ENCODE peak calls at places on chromosome 4, in four cellular contexts. Z, C, O and T are unnamed samples.

GRCh38 chr4:112348488-112349158 is 51.5 kb downstream of the ALPK1 start:
- DNase-seq in Z (peak; percentile 92), C (peak; percentile 76), O (peak; percentile 63), T (no peak)

GRCh38 chr4:153655928-153656327 is 28.2 kb upstream of the TLR2 start:
- DNase-seq in Z (no peak), C (no peak), O (no peak), T (no peak)

GRCh38 chr4:10275696-10276095 is 159.1 kb upstream of the WDR1 start:
- DNase-seq in Z (no peak), C (no peak), O (no peak), T (no peak)

GRCh38 chr4:138310498-138310897 is 68.3 kb upstream of the SLC7A11 start:
- DNase-seq in Z (no peak), C (no peak), O (no peak), T (no peak)

GRCh38 chr4:143375326-143376073 is 38.8 kb downstream of the GAB1 start:
- DNase-seq in Z (peak; percentile 67), C (no peak), O (no peak), T (no peak)

GRCh38 chr4:168059251-168059650 is 33.1 kb upstream of the ANXA10 start:
- DNase-seq in Z (no peak), C (no peak), O (no peak), T (no peak)

GRCh38 chr4:86973668-86974067 is 38.9 kb downstream of the AFF1 start:
- DNase-seq in Z (no peak), C (no peak), O (no peak), T (no peak)

GRCh38 chr4:7785017-7785416 is 154.6 kb downstream of the AFAP1 start:
- DNase-seq in Z (no peak), C (no peak), O (no peak), T (no peak)

GRCh38 chr4:71009796-71010588 is 16.5 kb downstream of the DCK start:
- DNase-seq in Z (peak; percentile 53), C (no peak), O (no peak), T (no peak)

GRCh38 chr4:144583658-144584057 is 62.3 kb upstream of the HHIP start:
- DNase-seq in Z (no peak), C (no peak), O (no peak), T (no peak)

GRCh38 chr4:39046243-39046642 is 14.0 kb upstream of the TMEM156 start:
- DNase-seq in Z (peak; percentile 18), C (no peak), O (no peak), T (no peak)

GRCh38 chr4:81635747-81636146 is 164.0 kb upstream of the RASGEF1B start:
- DNase-seq in Z (no peak), C (no peak), O (no peak), T (peak; percentile 31)

GRCh38 chr4:77190053-77190452 is 33.0 kb downstream of the CCNG2 start:
- DNase-seq in Z (peak; percentile 37), C (no peak), O (no peak), T (no peak)

GRCh38 chr4:101346312-101346561 is 1.1 kb downstream of the PPP3CA start:
- DNase-seq in Z (no peak), C (no peak), O (no peak), T (no peak)

GRCh38 chr4:87843936-87844335 is 11.2 kb downstream of the MEPE start:
- DNase-seq in Z (no peak), C (no peak), O (no peak), T (no peak)

GRCh38 chr4:56460085-56460484 is 7.3 kb upstream of the SRP72 start:
- DNase-seq in Z (no peak), C (no peak), O (no peak), T (no peak)

GRCh38 chr4:121736735-121737351 is 28.1 kb downstream of the SMIM43 start:
- DNase-seq in Z (peak; percentile 50), C (no peak), O (peak; percentile 51), T (no peak)

GRCh38 chr4:102299302-102299701 is 46.0 kb downstream of the SLC39A8 start:
- DNase-seq in Z (no peak), C (no peak), O (no peak), T (no peak)

GRCh38 chr4:78648639-78649363 is 97.2 kb downstream of the ANXA3 start:
- DNase-seq in Z (no peak), C (no peak), O (no peak), T (no peak)

GRCh38 chr4:55757356-55758024 is 62.1 kb upstream of the EXOC1L start:
- DNase-seq in Z (no peak), C (no peak), O (no peak), T (no peak)

GRCh38 chr4:7073526-7074390 is 5.9 kb upstream of the GRPEL1 start:
- DNase-seq in Z (peak; percentile 87), C (no peak), O (peak; percentile 66), T (no peak)

GRCh38 chr4:83890816-83891215 is 354.9 kb downstream of the GPAT3 start:
- DNase-seq in Z (no peak), C (no peak), O (no peak), T (no peak)

GRCh38 chr4:45385306-45385705 is 659.0 kb upstream of the GNPDA2 start:
- DNase-seq in Z (no peak), C (no peak), O (no peak), T (no peak)

GRCh38 chr4:110620352-110621327 is 2.2 kb downstream of the PITX2 start:
- DNase-seq in Z (peak; percentile 89), C (peak; percentile 66), O (peak; percentile 85), T (no peak)

GRCh38 chr4:139875456-139875855 is 209.8 kb downstream of the MGST2 start:
- DNase-seq in Z (peak; percentile 61), C (no peak), O (no peak), T (no peak)

GRCh38 chr4:108111781-108112180 is 57.0 kb downstream of the LEF1 start:
- DNase-seq in Z (no peak), C (no peak), O (no peak), T (no peak)

GRCh38 chr4:108115168-108115526 is 53.6 kb downstream of the LEF1 start:
- DNase-seq in Z (no peak), C (no peak), O (no peak), T (no peak)

GRCh38 chr4:108116423-108117168 is 52.1 kb downstream of the LEF1 start:
- DNase-seq in Z (no peak), C (no peak), O (no peak), T (no peak)

GRCh38 chr4:108113229-108113628 is 55.5 kb downstream of the LEF1 start:
- DNase-seq in Z (no peak), C (no peak), O (no peak), T (no peak)

GRCh38 chr4:108114503-108114902 is 54.2 kb downstream of the LEF1 start:
- DNase-seq in Z (no peak), C (no peak), O (no peak), T (no peak)
- H3K4me1 ChIP-seq in Z (peaks cover 17% of the 10 kb centered on the region), C (no peaks in the 10 kb centered on the region), O (peaks cover 10% of the 10 kb centered on the region), T (peaks cover 37% of the 10 kb centered on the region)

GRCh38 chr4:145909773-145910172 is 28.9 kb downstream of the ZNF827 start:
- DNase-seq in Z (peak; percentile 28), C (no peak), O (peak; percentile 50), T (no peak)
- H3K9ac ChIP-seq in Z (peak overlapping the region; percentile 30), C (peak overlapping the region; percentile 56), O (no peak overlapping the region), T (no peak overlapping the region)

DNA sequence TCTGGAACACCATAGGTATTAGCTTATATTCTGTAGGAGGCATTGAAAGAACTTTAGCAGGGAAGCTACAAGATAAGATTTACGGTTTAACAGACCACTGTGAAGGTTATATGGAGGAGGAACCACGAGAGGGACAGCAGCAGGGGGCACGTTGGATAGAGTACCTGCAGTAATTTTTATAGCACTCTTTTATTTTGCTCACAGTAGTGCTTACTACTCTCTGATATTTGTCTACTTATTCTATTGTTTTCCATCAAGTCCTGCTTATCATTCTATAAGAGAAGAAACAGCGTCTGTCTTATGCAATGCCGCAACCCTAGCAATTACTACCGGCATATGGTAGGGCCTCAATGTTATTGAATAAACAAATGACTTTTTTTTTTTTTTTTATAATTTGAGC is 122.5 kb downstream of the PCDH7 start:
- DNase-seq in Z (no peak), C (no peak), O (no peak), T (no peak)
- H3K4me1 ChIP-seq in Z (peaks cover 4% of the 10 kb centered on the region), C (no peaks in the 10 kb centered on the region), O (peaks cover 10% of the 10 kb centered on the region), T (no peaks in the 10 kb centered on the region)

DNA sequence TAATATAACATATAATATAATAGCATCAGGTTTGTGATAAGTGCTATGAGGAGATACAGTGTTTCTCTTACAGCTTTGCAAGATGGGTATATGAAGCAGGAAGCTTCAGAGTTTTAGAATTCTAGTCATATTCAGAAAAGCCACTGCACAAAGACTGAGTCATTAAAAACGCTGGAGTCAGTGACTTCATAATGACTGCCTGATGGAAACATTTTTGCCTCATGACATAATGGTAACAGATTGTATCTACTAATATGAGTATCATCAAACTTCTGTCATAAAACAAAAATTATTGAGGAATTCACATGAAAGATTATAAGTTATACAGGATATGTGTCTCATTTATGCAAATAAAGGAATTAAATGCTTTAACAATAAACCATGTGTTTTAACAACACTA is 46.8 kb downstream of the EPHA5 start:
- DNase-seq in Z (no peak), C (no peak), O (no peak), T (no peak)
- H3K9ac ChIP-seq in Z (no peak overlapping the region), C (no peak overlapping the region), O (no peak overlapping the region), T (no peak overlapping the region)

GRCh38 chr4:158777423-158777822 is 8.6 kb downstream of the FNIP2 start:
- DNase-seq in Z (no peak), C (no peak), O (no peak), T (no peak)

GRCh38 chr4:158776106-158776505 is 7.3 kb downstream of the FNIP2 start:
- DNase-seq in Z (no peak), C (no peak), O (no peak), T (no peak)

GRCh38 chr4:158778065-158778711 is 9.4 kb downstream of the FNIP2 start:
- DNase-seq in Z (no peak), C (no peak), O (no peak), T (peak; percentile 60)

GRCh38 chr4:158781963-158782362 is 13.1 kb downstream of the FNIP2 start:
- DNase-seq in Z (peak; percentile 56), C (no peak), O (no peak), T (no peak)

GRCh38 chr4:158778712-158779111 is 9.9 kb downstream of the FNIP2 start:
- DNase-seq in Z (no peak), C (no peak), O (no peak), T (no peak)
- H3K4me1 ChIP-seq in Z (peaks cover 2% of the 10 kb centered on the region), C (peaks cover 42% of the 10 kb centered on the region), O (peaks cover 2% of the 10 kb centered on the region), T (peaks cover 10% of the 10 kb centered on the region)

GRCh38 chr4:186689476-186689875 is 34.2 kb downstream of the FAT1 start:
- DNase-seq in Z (no peak), C (no peak), O (no peak), T (no peak)

GRCh38 chr4:186685744-186686143 is 37.9 kb downstream of the FAT1 start:
- DNase-seq in Z (peak; percentile 80), C (no peak), O (no peak), T (no peak)

GRCh38 chr4:186687263-186687662 is 36.4 kb downstream of the FAT1 start:
- DNase-seq in Z (no peak), C (no peak), O (no peak), T (no peak)

GRCh38 chr4:186691396-186691795 is 32.3 kb downstream of the FAT1 start:
- DNase-seq in Z (no peak), C (no peak), O (no peak), T (no peak)

GRCh38 chr4:186688150-186688943 is 35.3 kb downstream of the FAT1 start:
- DNase-seq in Z (peak; percentile 41), C (no peak), O (peak; percentile 65), T (no peak)
- H3K9ac ChIP-seq in Z (no peak overlapping the region), C (peak overlapping the region; percentile 17), O (no peak overlapping the region), T (no peak overlapping the region)